ENCODE peak calls at places on chromosomes 1 and 21, in five cellular contexts. I, O, K, N and B are unnamed samples.

GRCh38 chr1:177959793-177960515 is 9.9 kb downstream of the SEC16B start:
- DNase-seq in I (no peak), O (no peak), K (peak), N (peak), B (no peak)

GRCh38 chr1:230423936-230424335 is 2.2 kb downstream of the PGBD5 start:
- DNase-seq in I (no peak), O (no peak), K (no peak), N (no peak), B (no peak)

GRCh38 chr1:1208713-1209433 is 2.5 kb upstream of the TNFRSF18 start:
- DNase-seq in I (no peak), O (peak), K (no peak), N (no peak), B (no peak)

GRCh38 chr1:242057745-242058115 is 58.8 kb upstream of the MAP1LC3C start:
- DNase-seq in I (no peak), O (no peak), K (no peak), N (no peak), B (no peak)

GRCh38 chr21:40696246-40696645 is 150.7 kb downstream of the DSCAM start:
- DNase-seq in I (no peak), O (no peak), K (no peak), N (no peak), B (no peak)

GRCh38 chr1:219126267-219126862 is 47.3 kb upstream of the LYPLAL1 start:
- DNase-seq in I (no peak), O (no peak), K (no peak), N (no peak), B (no peak)

GRCh38 chr1:53332833-53333232 is 5.0 kb upstream of the LRP8 start:
- DNase-seq in I (no peak), O (no peak), K (no peak), N (no peak), B (no peak)

GRCh38 chr1:74468982-74469603 is 43.3 kb downstream of the LRRC53 start:
- DNase-seq in I (peak), O (no peak), K (peak), N (no peak), B (no peak)

GRCh38 chr1:43558346-43558841 is 27.7 kb downstream of the PTPRF start:
- DNase-seq in I (no peak), O (no peak), K (no peak), N (no peak), B (no peak)

GRCh38 chr1:211009944-211010343 is 124.0 kb downstream of the KCNH1 start:
- DNase-seq in I (no peak), O (no peak), K (no peak), N (no peak), B (no peak)

GRCh38 chr1:191022856-191023255 is 545.2 kb upstream of the BRINP3 start:
- DNase-seq in I (no peak), O (no peak), K (peak), N (no peak), B (no peak)

GRCh38 chr1:24267003-24267402 is 52.2 kb upstream of the GRHL3 start:
- DNase-seq in I (no peak), O (no peak), K (no peak), N (no peak), B (no peak)

GRCh38 chr1:75812065-75812464 is 15.4 kb downstream of the MSH4 start:
- DNase-seq in I (no peak), O (no peak), K (no peak), N (no peak), B (no peak)

GRCh38 chr1:16048573-16049189 is 5.1 kb downstream of the CLCNKB start:
- DNase-seq in I (no peak), O (no peak), K (no peak), N (peak), B (no peak)

GRCh38 chr1:56965916-56966697 is at the start of gene C8B:
- DNase-seq in I (no peak), O (no peak), K (no peak), N (no peak), B (no peak)

GRCh38 chr1:109589679-109590078 is 29.7 kb downstream of the GNAT2 start:
- DNase-seq in I (no peak), O (no peak), K (no peak), N (no peak), B (no peak)

GRCh38 chr1:20417581-20417980 is 68.4 kb downstream of the CAMK2N1 start:
- DNase-seq in I (no peak), O (no peak), K (no peak), N (no peak), B (no peak)

GRCh38 chr1:23168462-23169218 is at the start of gene LUZP1:
- DNase-seq in I (peak), O (peak), K (peak), N (peak), B (peak)

GRCh38 chr1:14113841-14114567 is 414.0 kb downstream of the PRDM2 start:
- DNase-seq in I (peak), O (no peak), K (peak), N (no peak), B (no peak)

GRCh38 chr1:171645553-171646336 is 6.7 kb downstream of the MYOC start:
- DNase-seq in I (no peak), O (no peak), K (no peak), N (no peak), B (no peak)

GRCh38 chr21:35658242-35658641 is 402.1 kb downstream of the SETD4 start:
- DNase-seq in I (no peak), O (no peak), K (no peak), N (no peak), B (no peak)

GRCh38 chr1:32393832-32394140 is 455 bp downstream of the BSDC1 start:
- DNase-seq in I (no peak), O (no peak), K (no peak), N (peak), B (no peak)

GRCh38 chr1:115526900-115527299 is 114.9 kb upstream of the VANGL1 start:
- DNase-seq in I (no peak), O (no peak), K (no peak), N (no peak), B (no peak)

GRCh38 chr1:90725341-90725960 is 8.3 kb upstream of the BARHL2 start:
- DNase-seq in I (no peak), O (no peak), K (no peak), N (no peak), B (no peak)

GRCh38 chr1:227257964-227258363 is 60.3 kb downstream of the CDC42BPA start:
- DNase-seq in I (no peak), O (no peak), K (no peak), N (no peak), B (no peak)

GRCh38 chr1:36755313-36756230 is 272.9 kb upstream of the CSF3R start:
- DNase-seq in I (no peak), O (no peak), K (no peak), N (no peak), B (no peak)

GRCh38 chr1:234963180-234963903 is 165.3 kb downstream of the TOMM20 start:
- DNase-seq in I (no peak), O (peak), K (no peak), N (peak), B (peak)

GRCh38 chr21:42609806-42610205 is 43.6 kb upstream of the PDE9A start:
- DNase-seq in I (no peak), O (peak), K (no peak), N (no peak), B (no peak)

GRCh38 chr1:209483691-209484090 is 99.8 kb upstream of the CAMK1G start:
- DNase-seq in I (no peak), O (no peak), K (no peak), N (no peak), B (no peak)

GRCh38 chr1:54371936-54372385 is 34.2 kb downstream of the SSBP3 start:
- DNase-seq in I (no peak), O (no peak), K (no peak), N (peak), B (no peak)

GRCh38 chr1:23473037-23473800 is 10.8 kb downstream of the ASAP3 start:
- DNase-seq in I (no peak), O (no peak), K (no peak), N (no peak), B (no peak)

GRCh38 chr1:86965012-86965826 is 50.8 kb downstream of the HS2ST1 start:
- DNase-seq in I (no peak), O (no peak), K (peak), N (peak), B (no peak)